ENCODE peak calls at places on chromosomes 7 and 10, in four cellular contexts. A, R, K and Y are unnamed samples. For H3K36me3, the result is how much of the 10 kb centered on the place peaks cover.

GRCh38 chr7:2460641-2461040 is 15.6 kb downstream of the GRIFIN start:
- DNase-seq in R (no peak), A (no peak), K (no peak), Y (no peak)

GRCh38 chr10:76973091-76973514 is 664.5 kb downstream of the KCNMA1 start:
- DNase-seq in R (no peak), A (no peak), K (no peak), Y (no peak)

GRCh38 chr10:117246997-117247667 is 6.2 kb downstream of the SLC18A2 start:
- DNase-seq in K (no peak), A (no peak), R (no peak), Y (peak)

GRCh38 chr7:79723833-79724608 is 270.6 kb upstream of the MAGI2 start:
- DNase-seq in K (no peak), R (no peak), A (no peak), Y (no peak)

GRCh38 chr7:1748774-1749173 is 78.7 kb downstream of the ELFN1 start:
- DNase-seq in A (no peak), R (no peak), K (no peak), Y (no peak)

GRCh38 chr7:140230862-140231778 is 54.3 kb upstream of the KDM7A start:
- DNase-seq in R (peak), A (peak), K (peak), Y (no peak)

GRCh38 chr7:150396426-150397375 is 17.6 kb downstream of the ZNF775 start:
- DNase-seq in A (no peak), R (no peak), K (no peak), Y (no peak)

GRCh38 chr10:21134645-21135395 is 237.7 kb upstream of the NEBL start:
- DNase-seq in A (no peak), R (peak), K (peak), Y (no peak)

GRCh38 chr10:128263891-128264688 is 137.9 kb upstream of the MKI67 start:
- DNase-seq in R (peak), K (peak), A (peak), Y (no peak)

GRCh38 chr7:139658919-139659675 is 118.7 kb downstream of the HIPK2 start:
- DNase-seq in K (no peak), A (no peak), R (no peak), Y (no peak)

GRCh38 chr7:47239927-47240570 is 341.9 kb downstream of the TNS3 start:
- DNase-seq in K (no peak), A (no peak), R (no peak), Y (no peak)

GRCh38 chr7:45594780-45595535 is 20.8 kb downstream of the ADCY1 start:
- DNase-seq in A (no peak), K (peak), R (no peak), Y (no peak)

GRCh38 chr10:114458955-114459354 is 54.7 kb upstream of the AFAP1L2 start:
- DNase-seq in K (peak), A (peak), R (no peak), Y (no peak)

GRCh38 chr7:94135180-94135579 is 131.0 kb upstream of the BET1 start:
- DNase-seq in R (peak), K (no peak), A (no peak), Y (no peak)

GRCh38 chr7:2938514-2939192 is 94.5 kb upstream of the GNA12 start:
- DNase-seq in A (no peak), K (no peak), R (no peak), Y (no peak)

GRCh38 chr10:43361532-43362190 is 9.8 kb upstream of the FXYD4 start:
- DNase-seq in A (no peak), K (no peak), R (no peak), Y (no peak)

GRCh38 chr7:103446046-103446520 is at the start of gene SLC26A5:
- DNase-seq in A (peak), R (no peak), K (peak), Y (no peak)

GRCh38 chr7:156019776-156020565 is 207.7 kb upstream of the SHH start:
- DNase-seq in A (no peak), R (no peak), K (no peak), Y (no peak)

DNA sequence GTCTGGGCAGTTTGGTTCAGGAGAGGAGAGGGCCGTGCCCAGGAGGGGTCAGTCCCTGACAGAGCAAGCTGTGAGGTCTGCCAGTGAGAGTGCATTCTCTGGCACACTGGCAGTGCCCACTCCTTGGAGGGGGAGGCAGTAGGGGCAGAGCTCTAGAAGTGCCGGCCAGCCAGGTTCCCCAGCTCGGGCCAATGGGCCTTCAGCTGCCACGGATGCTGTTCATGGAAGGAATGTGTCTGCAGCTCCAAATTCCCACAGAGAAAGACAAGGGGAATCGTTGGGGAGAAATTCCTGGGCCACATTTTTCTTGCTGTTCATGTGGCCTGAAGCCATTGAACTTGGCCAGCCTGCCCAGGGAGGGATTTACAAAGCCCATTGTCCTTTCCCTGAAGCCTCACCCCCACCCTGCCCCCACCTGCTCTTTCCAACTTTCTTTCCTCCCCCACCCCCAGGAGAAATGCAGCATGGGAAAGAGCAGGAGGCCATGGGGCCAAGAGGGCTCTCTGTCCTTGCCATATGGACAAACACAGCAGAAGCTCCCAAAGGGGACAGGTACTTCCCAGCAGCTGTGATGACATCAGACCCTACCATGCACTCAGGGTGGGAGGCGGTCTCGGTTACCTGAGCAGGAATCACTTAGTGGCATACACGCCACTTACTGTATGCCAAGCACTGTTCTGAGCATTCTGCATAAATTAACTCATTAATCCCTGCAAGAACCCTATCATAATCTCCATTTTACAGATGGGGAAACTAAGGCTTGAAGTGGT is 70.7 kb downstream of the ARHGAP22 start:
- DNase-seq in R (peak), A (no peak), K (no peak), Y (no peak)
- TF ChIP-seq CTCF in R (no peak), A (no peak), K (no peak), Y (no peak)

GRCh38 chr7:122301291-122301690 is 3.3 kb downstream of the FEZF1 start:
- DNase-seq in R (no peak), A (no peak), K (no peak), Y (no peak)

GRCh38 chr7:122298618-122299017 is 5.9 kb downstream of the FEZF1 start:
- DNase-seq in A (no peak), K (no peak), R (no peak), Y (no peak)

GRCh38 chr7:122299624-122299934 is 5.0 kb downstream of the FEZF1 start:
- DNase-seq in K (no peak), R (no peak), A (no peak), Y (no peak)

GRCh38 chr7:122300607-122301079 is 3.9 kb downstream of the FEZF1 start:
- DNase-seq in K (no peak), R (peak), A (no peak), Y (no peak)

DNA sequence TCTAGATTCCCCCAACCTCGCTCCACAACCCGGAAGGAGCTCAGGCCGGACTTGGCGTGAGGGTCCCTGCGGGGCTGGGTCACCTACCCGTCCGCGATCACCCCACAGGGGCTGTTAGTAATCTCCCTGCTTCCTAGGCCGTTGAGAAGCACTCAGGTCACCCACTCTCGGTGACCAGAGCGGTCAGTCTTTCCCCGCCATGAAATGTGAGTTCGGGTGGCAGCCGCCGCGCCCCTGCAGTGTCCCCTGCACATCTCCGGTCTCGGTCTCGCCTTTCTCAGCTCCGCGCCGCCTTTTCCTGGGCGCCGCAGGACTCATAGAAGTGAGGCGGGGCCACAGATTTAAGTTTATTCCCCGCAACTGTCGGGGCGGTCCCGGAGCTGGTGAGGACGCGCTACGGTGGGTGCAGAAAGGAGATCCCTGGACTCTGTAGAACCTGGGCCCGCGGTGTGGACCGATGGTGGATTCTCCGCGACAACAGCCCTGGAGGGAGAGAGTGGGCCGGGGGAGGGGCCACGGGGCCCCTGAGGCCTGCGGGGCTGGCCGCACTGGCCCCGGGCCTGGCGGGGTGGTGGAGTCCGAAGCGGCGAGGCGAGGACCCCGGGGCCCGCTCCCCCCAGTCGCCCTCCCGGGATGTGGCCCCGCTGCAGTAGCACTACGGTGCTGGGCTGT is 4.5 kb downstream of the FEZF1 start:
- DNase-seq in K (no peak), R (no peak), A (no peak), Y (no peak)
- H3K4me3 ChIP-seq in K (no peak), R (no peak), A (no peak), Y (no peak)

GRCh38 chr7:30630986-30631385 is 36.3 kb downstream of the GARS1 start:
- DNase-seq in K (no peak), R (no peak), A (no peak), Y (no peak)

GRCh38 chr7:30634634-30635201 is 40.0 kb downstream of the GARS1 start:
- DNase-seq in K (no peak), R (no peak), A (no peak), Y (no peak)

GRCh38 chr7:30634193-30634626 is 39.5 kb downstream of the GARS1 start:
- DNase-seq in R (no peak), A (no peak), K (no peak), Y (no peak)

GRCh38 chr7:30635798-30636197 is 41.1 kb downstream of the GARS1 start:
- DNase-seq in K (no peak), R (no peak), A (no peak), Y (no peak)

DNA sequence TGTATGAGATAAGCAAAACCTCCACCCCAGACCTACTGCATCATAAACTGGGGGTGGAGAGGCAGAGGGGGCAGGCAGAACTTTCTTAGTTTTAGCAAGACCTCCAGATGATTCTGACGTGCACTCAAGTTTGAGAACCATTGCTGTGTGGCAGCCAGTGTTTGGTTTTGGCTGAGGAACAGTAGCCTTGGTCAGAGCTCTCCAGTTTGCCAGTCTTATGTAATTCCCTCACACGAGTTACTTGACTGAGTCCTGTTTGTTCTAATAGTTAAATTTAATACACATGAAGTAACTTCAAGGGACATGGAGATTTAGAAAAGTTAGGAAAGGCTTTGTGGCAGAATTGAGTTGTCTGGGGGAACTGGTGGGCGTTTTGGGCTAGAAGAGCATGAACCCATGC is 38.5 kb downstream of the GARS1 start:
- DNase-seq in A (no peak), K (no peak), R (no peak), Y (no peak)
- H3K36me3 ChIP-seq in A (half or more), K (under half), R (under half), Y (under half)

GRCh38 chr10:32143302-32143847 is 87.2 kb upstream of the KIF5B start:
- DNase-seq in K (no peak), R (no peak), A (no peak), Y (no peak)

GRCh38 chr10:32140403-32140802 is 84.2 kb upstream of the KIF5B start:
- DNase-seq in K (no peak), A (no peak), R (no peak), Y (no peak)

GRCh38 chr10:32139223-32140073 is 83.2 kb upstream of the KIF5B start:
- DNase-seq in R (peak), K (peak), A (peak), Y (peak)

GRCh38 chr10:32142646-32143045 is 86.4 kb upstream of the KIF5B start:
- DNase-seq in R (peak), K (no peak), A (no peak), Y (peak)

DNA sequence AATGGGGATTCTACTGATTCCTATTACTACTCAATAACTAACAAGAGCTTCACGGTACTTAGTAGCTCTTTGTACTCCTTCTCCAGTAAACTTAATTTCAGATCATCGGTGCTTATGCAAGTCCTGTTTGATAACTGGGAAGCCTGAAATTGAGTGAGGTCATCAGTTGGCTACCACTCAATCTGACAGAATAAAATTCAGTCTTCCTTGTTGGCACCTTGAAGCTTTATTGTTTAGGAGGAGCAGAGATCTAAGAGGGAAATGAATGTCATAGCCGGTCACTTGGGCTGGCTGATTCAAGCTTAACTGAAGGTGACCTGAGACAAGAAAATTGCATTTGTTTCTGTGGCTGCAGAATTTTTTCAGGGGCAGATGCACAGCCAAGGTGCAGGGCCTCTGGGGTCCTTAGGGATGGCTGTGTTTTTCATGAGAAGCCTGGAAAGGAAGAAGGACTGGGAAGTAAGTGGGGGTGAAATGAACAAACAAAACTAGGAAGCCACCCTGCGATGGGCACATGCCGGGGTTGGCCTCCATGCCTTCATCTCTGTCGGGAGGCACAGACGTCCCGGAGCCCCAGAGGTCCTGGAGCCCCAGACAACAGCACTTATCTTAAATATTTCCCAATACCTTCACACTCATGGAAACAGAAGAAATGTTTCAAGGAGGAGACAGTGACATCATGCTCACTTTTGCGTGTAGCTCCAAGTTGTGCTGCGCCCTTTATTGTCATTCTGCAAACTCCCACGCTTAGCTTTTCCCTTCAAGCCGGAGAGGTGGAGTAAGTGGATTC is 85.0 kb upstream of the KIF5B start:
- DNase-seq in R (no peak), A (no peak), K (peak), Y (no peak)
- TF ChIP-seq CTCF in R (no peak), A (no peak), K (no peak), Y (no peak)